ENCODE peak calls at places on chromosomes 11 and 22, in ten cellular contexts. F is stimulated activated CD8-positive, alpha-beta memory T cell treated with anti-CD3 and anti-CD28 coated beads, Interleukin-15, amount 100 ng/mL, for 4 hours; X is mucosa of gallbladder; H is IMR-90; Q is NCI-H2171; I is HAP-1; R is Calu3; P is caudate nucleus; G is stimulated activated CD4-positive, alpha-beta T cell treated with anti-CD3 and anti-CD28 coated beads, Interleukin-12 subunit alpha, Interleukin-12 subunit beta, amount 100 ng/mL, for 4 hours; C is activated naive CD8-positive, alpha-beta T cell treated with anti-CD3 and anti-CD28 coated beads, Interleukin-2, amount 50 U/mL, for 24 hours. E is an unnamed sample.

GRCh38 chr11:107562647-107563208 is 2.8 kb downstream of the ALKBH8 start:
- DNase-seq in Q (no peak), G (no peak), X (no peak), H (peak), F (no peak), P (no peak), C (no peak), I (no peak), R (no peak), E (no peak)

GRCh38 chr22:44031111-44031963 is 7.2 kb downstream of the PARVB start:
- DNase-seq in Q (no peak), G (no peak), R (no peak), X (no peak), C (peak), P (no peak), I (no peak), H (no peak), F (no peak), E (no peak)

GRCh38 chr11:44305643-44306468 is 4.1 kb downstream of the ALX4 start:
- DNase-seq in R (peak), X (no peak), C (peak), I (no peak), G (peak), F (no peak), Q (no peak), H (no peak), P (no peak), E (no peak)

GRCh38 chr11:11267312-11267711 is 85.7 kb downstream of the CSNK2A3 start:
- DNase-seq in C (no peak), R (no peak), F (no peak), X (no peak), I (no peak), G (no peak), Q (no peak), P (no peak), H (no peak), E (no peak)

GRCh38 chr11:112128483-112129121 is 35.3 kb downstream of the IL18 start:
- DNase-seq in H (peak), P (peak), Q (peak), C (no peak), R (peak), G (no peak), X (peak), F (no peak), I (peak), E (no peak)

GRCh38 chr11:134363161-134363560 is 31.4 kb downstream of the GLB1L2 start:
- DNase-seq in Q (no peak), R (no peak), F (no peak), C (no peak), G (no peak), I (no peak), H (no peak), P (no peak), X (no peak), E (no peak)

GRCh38 chr22:49022816-49023160 is 804.9 kb downstream of the BRD1 start:
- DNase-seq in R (no peak), P (no peak), I (no peak), H (no peak), Q (no peak), G (no peak), X (no peak), C (no peak), F (no peak), E (no peak)

GRCh38 chr11:77100166-77101042 is 2.2 kb upstream of the OMP start:
- DNase-seq in P (no peak), F (no peak), I (no peak), G (no peak), C (no peak), H (no peak), Q (no peak), X (no peak), R (no peak), E (no peak)

GRCh38 chr22:22156716-22157499 is 87.7 kb upstream of the VPREB1 start:
- DNase-seq in H (peak), C (peak), F (no peak), X (peak), Q (peak), P (no peak), I (peak), R (peak), G (peak), E (peak)

GRCh38 chr22:48921411-48921903 is 906.2 kb downstream of the BRD1 start:
- DNase-seq in C (no peak), P (peak), Q (no peak), H (no peak), R (no peak), I (no peak), X (no peak), F (no peak), G (no peak), E (no peak)

GRCh38 chr11:113721462-113722066 is 15.5 kb upstream of the TMPRSS5 start:
- DNase-seq in X (no peak), F (no peak), Q (no peak), G (no peak), I (no peak), H (peak), R (no peak), C (no peak), P (no peak), E (no peak)

GRCh38 chr11:71129624-71130023 is 122.8 kb downstream of the SHANK2 start:
- DNase-seq in C (no peak), G (no peak), P (no peak), R (no peak), Q (no peak), H (no peak), X (no peak), I (no peak), F (no peak), E (no peak)

GRCh38 chr22:17436981-17437410 is 67.7 kb downstream of the CECR2 start:
- DNase-seq in R (no peak), G (no peak), H (no peak), X (no peak), F (no peak), Q (no peak), P (peak), I (no peak), C (no peak), E (no peak)